ENCODE peak calls at places on chromosomes 2 and 18, in nine cellular contexts. O is H1, N is endothelial cell of umbilical vein, C is HCT116, X is A549, Q is SK-N-SH, R is K562, E is GM12878, P is HepG2. Z is an unnamed sample.

GRCh38 chr2:190482441-190482840 is 52.1 kb downstream of the NEMP2 start:
- DNase-seq in O (no peak), N (no peak), C (no peak), X (no peak), Q (no peak), R (no peak), E (no peak), P (no peak), Z (no peak)

GRCh38 chr2:68365087-68365486 is at the start of gene PLEK:
- DNase-seq in O (no peak), N (no peak), C (no peak), X (no peak), Q (no peak), R (no peak), E (no peak), P (no peak), Z (peak; percentile 98)

GRCh38 chr2:26528870-26529269 is 50.9 kb upstream of the OTOF start:
- DNase-seq in O (no peak), N (no peak), C (no peak), X (no peak), Q (no peak), R (no peak), E (no peak), P (no peak), Z (no peak)

GRCh38 chr2:132037527-132038178 is 124.1 kb downstream of the ANKRD30BL start:
- DNase-seq in O (peak; percentile 27), N (peak; percentile 3), C (no peak), X (no peak), Q (peak; percentile 61), R (peak; percentile 6), E (no peak), P (no peak), Z (no peak)

GRCh38 chr2:54013996-54014395 is 43.2 kb upstream of the PSME4 start:
- DNase-seq in O (no peak), N (no peak), C (no peak), X (no peak), Q (no peak), R (no peak), E (no peak), P (no peak), Z (no peak)

GRCh38 chr2:112150447-112150846 is 12.3 kb downstream of the FBLN7 start:
- DNase-seq in O (no peak), N (peak; percentile 55), C (no peak), X (no peak), Q (no peak), R (no peak), E (no peak), P (no peak), Z (no peak)

GRCh38 chr18:12819330-12819729 is 64.7 kb downstream of the PTPN2 start:
- DNase-seq in O (no peak), N (no peak), C (no peak), X (no peak), Q (no peak), R (no peak), E (no peak), P (no peak), Z (no peak)

GRCh38 chr2:56185101-56185581 is 1.4 kb downstream of the CCDC85A start:
- DNase-seq in O (no peak), N (no peak), C (no peak), X (peak; percentile 31), Q (peak; percentile 34), R (no peak), E (no peak), P (no peak), Z (no peak)

DNA sequence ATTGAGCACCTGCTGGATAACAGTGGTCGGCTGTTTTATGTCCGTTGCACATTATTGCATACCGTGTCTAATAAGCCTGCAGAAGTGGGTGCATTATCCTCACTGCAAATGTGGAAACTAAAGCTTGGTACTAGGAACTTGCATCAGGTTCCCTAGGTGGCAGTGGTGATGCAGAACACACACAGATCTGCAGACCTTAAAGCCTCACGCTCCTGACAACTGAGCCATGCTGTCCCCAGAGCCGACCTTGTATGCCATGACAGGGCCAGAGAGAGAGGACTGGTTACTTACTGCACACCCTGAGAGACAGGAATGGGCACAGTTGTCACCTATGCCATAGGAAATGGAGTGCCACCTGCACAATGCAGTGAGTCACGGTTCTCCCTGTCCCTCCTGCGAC is 151.8 kb downstream of the SH3RF3 start:
- DNase-seq in O (no peak), N (no peak), C (no peak), X (no peak), Q (no peak), R (no peak), E (no peak), P (no peak), Z (peak; percentile 49)
- TF ChIP-seq CTCF in O (no peak), N (no peak), C (no peak), X (no peak), Q (no peak), R (peak; percentile 7), E (no peak), P (peak; percentile 20), Z (peak; percentile 24)

GRCh38 chr2:143939976-143940375 is 579.9 kb downstream of the ZEB2 start:
- DNase-seq in O (no peak), N (peak; percentile 21), C (no peak), X (no peak), Q (no peak), R (no peak), E (no peak), P (no peak), Z (no peak)

GRCh38 chr2:143934913-143935310 is 585.0 kb downstream of the ZEB2 start:
- DNase-seq in O (no peak), N (no peak), C (no peak), X (no peak), Q (no peak), R (no peak), E (no peak), P (no peak), Z (no peak)

GRCh38 chr2:143940720-143941119 is 579.2 kb downstream of the ZEB2 start:
- DNase-seq in O (no peak), N (no peak), C (no peak), X (no peak), Q (no peak), R (no peak), E (no peak), P (no peak), Z (no peak)

GRCh38 chr2:143936758-143937562 is 583.0 kb downstream of the ZEB2 start:
- DNase-seq in O (peak; percentile 23), N (peak; percentile 48), C (no peak), X (no peak), Q (peak; percentile 85), R (no peak), E (no peak), P (no peak), Z (peak; percentile 71)

DNA sequence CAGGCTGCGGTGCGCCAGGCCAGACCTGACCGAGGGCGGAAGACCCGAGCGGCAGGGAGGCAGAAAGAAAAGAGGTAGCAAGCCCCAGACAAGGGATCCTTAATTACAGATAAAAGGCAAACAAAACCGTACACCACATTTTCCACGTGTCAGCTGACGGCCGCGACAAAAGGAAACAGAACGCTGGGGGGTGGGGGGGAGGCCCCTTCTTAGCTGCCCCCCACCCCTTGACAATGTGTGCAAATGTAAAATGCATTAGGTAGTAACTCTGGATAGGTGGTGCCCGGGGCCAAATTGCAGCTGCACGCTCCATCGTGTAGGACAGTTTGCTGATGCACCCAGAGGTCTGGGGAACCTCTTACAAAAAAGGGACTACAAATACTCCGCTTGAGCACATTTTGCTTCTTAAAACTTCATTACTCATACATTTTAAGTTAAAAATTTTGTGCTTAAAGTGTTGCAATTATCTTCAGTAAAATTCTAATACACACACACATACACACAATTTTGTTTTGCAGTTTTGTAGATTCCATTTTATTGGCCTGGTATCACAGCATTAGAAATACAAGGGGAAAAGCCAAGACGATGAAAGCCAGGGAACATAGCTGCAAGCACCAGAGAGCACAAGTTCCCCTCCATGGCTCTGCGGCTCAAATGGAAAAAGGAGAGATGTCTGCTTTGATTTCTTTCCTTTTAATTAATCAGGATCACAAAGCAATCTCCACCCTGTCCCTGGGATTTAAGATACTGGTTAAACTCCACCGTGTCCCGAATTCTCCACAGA is 582.2 kb downstream of the ZEB2 start:
- DNase-seq in O (no peak), N (peak; percentile 4), C (no peak), X (no peak), Q (peak; percentile 64), R (no peak), E (no peak), P (no peak), Z (no peak)
- TF ChIP-seq MAX in O (no peak), N (no peak), C (no peak), X (no peak), Q (no peak), R (no peak), E (no peak), P (no peak), Z (no peak)

DNA sequence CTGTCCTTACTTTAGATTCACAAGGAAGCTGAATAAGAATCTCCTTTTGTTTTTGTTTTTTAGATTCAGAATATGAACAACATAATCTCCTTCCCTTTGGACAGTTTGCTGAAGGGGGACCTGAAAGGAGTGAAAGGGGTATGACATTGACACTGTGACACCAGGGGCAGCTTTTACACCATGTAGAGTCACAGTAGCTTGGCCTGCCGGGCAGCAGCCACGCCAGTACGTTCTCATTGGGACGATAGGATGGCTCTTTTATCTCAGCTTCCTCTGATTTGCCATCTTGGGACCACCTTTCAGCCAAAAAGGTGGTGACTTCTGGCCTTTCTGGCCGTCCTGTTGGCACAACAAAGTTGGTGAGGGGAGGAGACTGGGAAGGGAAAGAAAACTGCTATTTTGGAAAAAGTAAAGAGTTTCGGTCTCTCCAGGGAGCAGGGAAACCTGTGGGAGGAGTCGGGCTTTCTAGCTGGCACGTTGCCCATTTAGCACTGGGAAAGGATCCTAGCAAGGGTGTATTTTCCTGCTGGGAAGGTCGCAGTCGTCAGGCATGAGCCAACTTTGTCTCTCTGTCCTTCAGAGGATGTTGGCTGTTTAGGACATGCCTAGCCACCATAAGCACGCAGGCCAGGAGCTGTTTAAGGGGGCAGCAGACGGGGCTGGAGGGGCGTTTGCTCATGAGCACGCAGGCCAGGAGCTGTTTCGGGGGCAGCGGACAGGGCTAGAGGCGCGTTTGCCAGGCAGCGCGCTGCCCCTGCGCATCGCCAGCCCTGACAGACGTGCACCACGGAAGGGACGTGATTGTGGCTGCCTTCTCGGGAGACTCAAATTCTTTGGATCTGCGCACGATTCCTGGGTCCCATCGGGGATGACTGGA is 104.6 kb downstream of the ITGB1BP1 start:
- DNase-seq in O (no peak), N (peak; percentile 74), C (no peak), X (no peak), Q (peak; percentile 50), R (no peak), E (no peak), P (no peak), Z (no peak)
- H3K4me3 ChIP-seq in O (no peak overlapping the region), N (no peak overlapping the region), C (no peak overlapping the region), X (no peak overlapping the region), Q (no peak overlapping the region), R (no peak overlapping the region), E (no peak overlapping the region), P (no peak overlapping the region), Z (no peak overlapping the region)

GRCh38 chr18:33567705-33568104 is 10.3 kb upstream of the ASXL3 start:
- DNase-seq in O (no peak), N (no peak), C (no peak), X (no peak), Q (no peak), R (no peak), E (no peak), P (no peak), Z (no peak)

GRCh38 chr18:33558529-33558928 is 19.5 kb upstream of the ASXL3 start:
- DNase-seq in O (no peak), N (no peak), C (no peak), X (no peak), Q (no peak), R (no peak), E (no peak), P (no peak), Z (no peak)

GRCh38 chr18:33560686-33561370 is 17.2 kb upstream of the ASXL3 start:
- DNase-seq in O (no peak), N (no peak), C (no peak), X (no peak), Q (peak; percentile 34), R (no peak), E (peak; percentile 11), P (peak; percentile 7), Z (peak; percentile 8)

GRCh38 chr18:33557706-33558105 is 20.3 kb upstream of the ASXL3 start:
- DNase-seq in O (no peak), N (no peak), C (no peak), X (no peak), Q (no peak), R (no peak), E (no peak), P (no peak), Z (no peak)

DNA sequence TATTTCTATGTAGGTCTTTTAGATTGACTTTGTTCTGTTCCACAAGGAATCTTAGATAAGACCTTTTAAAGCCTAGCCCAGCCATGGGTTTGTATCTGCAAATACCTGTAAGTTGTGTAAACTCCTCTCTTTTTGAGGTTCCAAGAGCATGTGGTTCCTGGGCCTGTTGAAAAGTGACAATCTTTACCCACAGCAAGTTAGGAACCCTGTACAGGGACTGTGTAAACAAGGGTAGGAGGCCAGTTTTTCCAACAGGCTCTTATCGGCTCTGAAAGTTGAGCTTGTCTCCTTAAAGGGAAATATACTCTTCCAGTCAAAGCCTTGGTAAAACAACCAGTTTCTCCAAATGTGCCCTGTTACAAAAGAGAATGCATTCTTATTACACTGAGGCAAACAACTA is 15.3 kb upstream of the ASXL3 start:
- DNase-seq in O (no peak), N (no peak), C (no peak), X (no peak), Q (no peak), R (no peak), E (no peak), P (no peak), Z (no peak)
- TF ChIP-seq CTCF in O (no peak), N (no peak), C (no peak), X (no peak), Q (no peak), R (no peak), E (no peak), P (no peak), Z (no peak)

Z was measured in NB4.